ENCODE peak calls at places on chromosome 1, in eight cellular contexts. S is cardiac fibroblast, Q is cardiac muscle cell, C is NCI-H774, Z is nucleus accumbens, P is AG08395, H is iPS-NIHi11, W is HCEC 1CT. E is an unnamed sample.

GRCh38 chr1:117821382-117821755 is 108.1 kb downstream of the GDAP2 start:
- DNase-seq in W (peak; percentile 19), S (no peak), H (no peak), C (no peak), Q (no peak), P (no peak), Z (no peak), E (no peak)

GRCh38 chr1:83065952-83066727 is 932.8 kb downstream of the TTLL7 start:
- DNase-seq in S (peak; percentile 4), P (no peak), Z (no peak), W (no peak), C (no peak), Q (peak; percentile 2), H (no peak), E (no peak)

GRCh38 chr1:155218854-155219591 is 10.5 kb downstream of the MTX1 start:
- DNase-seq in S (peak; percentile 78), H (peak; percentile 75), W (peak; percentile 62), P (peak; percentile 60), C (peak; percentile 79), Q (peak; percentile 79), Z (peak; percentile 52), E (no peak)

GRCh38 chr1:38121231-38121680 is 74.7 kb upstream of the POU3F1 start:
- DNase-seq in W (no peak), Q (no peak), P (no peak), C (no peak), Z (no peak), H (no peak), S (no peak), E (no peak)

GRCh38 chr1:41274827-41275519 is 32.9 kb upstream of the SCMH1 start:
- DNase-seq in S (no peak), Z (no peak), P (peak; percentile 31), C (no peak), H (no peak), W (no peak), Q (no peak), E (no peak)

GRCh38 chr1:67060811-67061218 is 6.9 kb upstream of the SLC35D1 start:
- DNase-seq in H (no peak), S (peak; percentile 95), P (peak; percentile 93), W (peak; percentile 99), Q (peak; percentile 98), C (no peak), Z (no peak), E (no peak)

GRCh38 chr1:105934806-105935205 is 1121.7 kb upstream of the PRMT6 start:
- DNase-seq in Z (no peak), Q (no peak), C (no peak), H (no peak), P (no peak), W (no peak), S (no peak), E (no peak)

GRCh38 chr1:103461171-103462105 is 64.1 kb upstream of the RNPC3 start:
- DNase-seq in W (peak; percentile 37), P (peak; percentile 20), Z (no peak), H (peak; percentile 16), Q (peak; percentile 24), S (peak; percentile 29), C (peak; percentile 3), E (no peak)

GRCh38 chr1:65002508-65003315 is 36.4 kb upstream of the JAK1 start:
- DNase-seq in C (no peak), S (peak; percentile 97), Z (peak; percentile 30), W (peak; percentile 84), P (peak; percentile 86), H (peak; percentile 86), Q (peak; percentile 96), E (peak; percentile 83)

GRCh38 chr1:224433671-224434446 is 738 bp downstream of the WDR26 start:
- DNase-seq in W (no peak), C (peak; percentile 7), P (peak; percentile 21), Z (peak; percentile 55), Q (peak; percentile 23), H (peak; percentile 49), S (peak; percentile 17), E (peak; percentile 65)

GRCh38 chr1:234961468-234962339 is 166.9 kb downstream of the TOMM20 start:
- DNase-seq in C (no peak), Z (no peak), S (peak; percentile 94), H (no peak), W (peak; percentile 76), P (peak; percentile 71), Q (peak; percentile 95), E (no peak)

GRCh38 chr1:202710070-202711025 is at the start of gene SYT2:
- DNase-seq in P (peak; percentile 22), W (no peak), C (peak; percentile 18), Q (peak; percentile 42), Z (no peak), S (peak; percentile 28), H (peak; percentile 81), E (no peak)

GRCh38 chr1:205977348-205978014 is 25.7 kb downstream of the RAB7B start:
- DNase-seq in W (peak; percentile 72), H (peak; percentile 81), P (peak; percentile 78), Q (peak; percentile 88), S (peak; percentile 89), C (peak; percentile 67), Z (peak; percentile 72), E (peak; percentile 72)

GRCh38 chr1:195030793-195031192 is 1577.4 kb downstream of the KCNT2 start:
- DNase-seq in H (no peak), P (no peak), W (no peak), S (no peak), Q (no peak), Z (no peak), C (no peak), E (no peak)

GRCh38 chr1:58783090-58783992 is 506 bp downstream of the JUN start:
- DNase-seq in W (peak; percentile 49), C (peak; percentile 62), H (peak; percentile 29), Z (peak; percentile 66), P (no peak), Q (peak; percentile 73), S (peak; percentile 71), E (peak; percentile 41)

GRCh38 chr1:93817819-93818569 is 61.0 kb downstream of the DNTTIP2 start:
- DNase-seq in C (no peak), W (no peak), H (no peak), S (no peak), P (no peak), Z (no peak), Q (no peak), E (peak; percentile 37)

GRCh38 chr1:40646385-40646784 is 19.1 kb downstream of the RIMS3 start:
- DNase-seq in P (peak; percentile 28), C (no peak), W (peak; percentile 51), H (no peak), Z (no peak), Q (peak; percentile 32), S (peak; percentile 22), E (no peak)

GRCh38 chr1:227299688-227300087 is 18.6 kb downstream of the CDC42BPA start:
- DNase-seq in C (no peak), W (peak; percentile 63), P (no peak), Q (no peak), H (no peak), Z (no peak), S (no peak), E (no peak)

GRCh38 chr1:116697892-116698595 is 30.5 kb upstream of the IGSF3 start:
- DNase-seq in H (no peak), Q (no peak), Z (no peak), W (peak; percentile 56), P (no peak), C (no peak), S (no peak), E (no peak)

GRCh38 chr1:197200468-197200899 is 54.0 kb upstream of the ASPM start:
- DNase-seq in S (peak; percentile 61), Q (peak; percentile 50), P (no peak), H (no peak), C (no peak), W (peak; percentile 36), Z (no peak), E (no peak)